ENCODE peak calls at places on chromosomes 2 and 18, in four cellular contexts. H, E, C and U are unnamed samples. For H3K27me3, the result is how much of the 10 kb centered on the place peaks cover.

GRCh38 chr2:101718993-101719571 is 21.6 kb downstream of the MAP4K4 start:
- DNase-seq in C (no peak), H (no peak), E (no peak), U (no peak)

GRCh38 chr2:23411752-23412431 is 26.9 kb downstream of the KLHL29 start:
- DNase-seq in H (peak), E (no peak), C (no peak), U (no peak)

GRCh38 chr2:169562519-169562918 is 11.1 kb downstream of the FASTKD1 start:
- DNase-seq in E (no peak), H (no peak), C (no peak), U (no peak)

GRCh38 chr2:170820647-170821630 is 4.3 kb downstream of the GAD1 start:
- DNase-seq in H (no peak), C (no peak), E (no peak), U (peak)

GRCh38 chr2:14633031-14633430 is 514 bp downstream of the LRATD1 start:
- DNase-seq in E (no peak), H (no peak), C (no peak), U (no peak)

GRCh38 chr2:236833501-236834186 is 252.0 kb upstream of the COPS8 start:
- DNase-seq in E (no peak), H (peak), C (no peak), U (no peak)

GRCh38 chr2:95208101-95208500 is 780 bp downstream of the ZNF892 start:
- DNase-seq in H (no peak), C (no peak), E (no peak), U (no peak)

GRCh38 chr2:220075835-220076234 is 448.4 kb downstream of the SLC4A3 start:
- DNase-seq in E (no peak), C (no peak), H (peak), U (no peak)

GRCh38 chr18:63999871-64000270 is 30.0 kb downstream of the SERPINB8 start:
- DNase-seq in C (no peak), E (no peak), H (no peak), U (no peak)

GRCh38 chr2:134306521-134306920 is 52.6 kb downstream of the MGAT5 start:
- DNase-seq in H (no peak), C (no peak), E (no peak), U (no peak)

GRCh38 chr2:197869501-197870111 is 65.2 kb downstream of the PLCL1 start:
- DNase-seq in H (peak), E (no peak), C (no peak), U (no peak)

GRCh38 chr2:31688282-31688681 is 107.5 kb upstream of the SRD5A2 start:
- DNase-seq in E (no peak), H (peak), C (no peak), U (peak)

GRCh38 chr2:168662651-168663208 is 139.7 kb upstream of the NOSTRIN start:
- DNase-seq in C (no peak), H (no peak), E (no peak), U (no peak)

GRCh38 chr2:20608666-20609348 is 42.1 kb downstream of the HS1BP3 start:
- DNase-seq in E (peak), C (peak), H (no peak), U (no peak)

GRCh38 chr18:79245517-79246001 is 150.2 kb upstream of the NFATC1 start:
- DNase-seq in E (no peak), H (no peak), C (peak), U (no peak)

GRCh38 chr2:239882335-239882734 is 142.8 kb downstream of the NDUFA10 start:
- DNase-seq in C (no peak), E (no peak), H (peak), U (peak)

GRCh38 chr18:34153711-34154110 is 71.0 kb downstream of the NOL4 start:
- DNase-seq in C (no peak), E (no peak), H (peak), U (peak)

GRCh38 chr2:38045811-38046210 is 30.1 kb downstream of the CYP1B1 start:
- DNase-seq in C (no peak), E (no peak), H (no peak), U (no peak)

GRCh38 chr18:39653221-39653620 is 2087.6 kb upstream of the CELF4 start:
- DNase-seq in E (no peak), C (no peak), H (no peak), U (no peak)

GRCh38 chr2:153873062-153874048 is 1.6 kb downstream of the GALNT13 start:
- DNase-seq in H (no peak), E (no peak), C (peak), U (no peak)

GRCh38 chr18:22689711-22690110 is 243.4 kb upstream of the RBBP8 start:
- DNase-seq in E (no peak), H (peak), C (no peak), U (no peak)

GRCh38 chr18:76494541-76495403 is at the start of gene ZNF516:
- DNase-seq in E (no peak), H (peak), C (no peak), U (peak)

GRCh38 chr2:179272406-179273192 is 8.0 kb upstream of the SESTD1 start:
- DNase-seq in H (peak), C (no peak), E (no peak), U (no peak)

GRCh38 chr2:58156780-58157179 is 84.3 kb downstream of the FANCL start:
- DNase-seq in H (no peak), E (no peak), C (no peak), U (no peak)

GRCh38 chr2:107633580-107634147 is 193.0 kb upstream of the RGPD4 start:
- DNase-seq in E (no peak), C (no peak), H (peak), U (peak)

GRCh38 chr2:69911985-69912563 is 2.8 kb upstream of the MXD1 start:
- DNase-seq in C (no peak), E (no peak), H (peak), U (peak)

GRCh38 chr2:25375989-25376545 is 34.3 kb upstream of the DNMT3A start:
- DNase-seq in H (no peak), E (no peak), C (no peak), U (no peak)

GRCh38 chr2:155099784-155100183 is 401.3 kb downstream of the KCNJ3 start:
- DNase-seq in C (peak), E (no peak), H (no peak), U (no peak)

GRCh38 chr18:292271-292670 is 24.4 kb upstream of the THOC1 start:
- DNase-seq in E (no peak), C (no peak), H (peak), U (peak)

GRCh38 chr2:46492301-46492700 is 12.9 kb downstream of the TMEM247 start:
- DNase-seq in E (no peak), H (no peak), C (no peak), U (no peak)

GRCh38 chr2:241091734-241092445 is 10.2 kb downstream of the MTERF4 start:
- DNase-seq in H (no peak), E (no peak), C (no peak), U (no peak)

GRCh38 chr2:3738454-3738853 is 35.1 kb downstream of the DCDC2C start:
- DNase-seq in H (peak), E (no peak), C (no peak), U (peak)

DNA sequence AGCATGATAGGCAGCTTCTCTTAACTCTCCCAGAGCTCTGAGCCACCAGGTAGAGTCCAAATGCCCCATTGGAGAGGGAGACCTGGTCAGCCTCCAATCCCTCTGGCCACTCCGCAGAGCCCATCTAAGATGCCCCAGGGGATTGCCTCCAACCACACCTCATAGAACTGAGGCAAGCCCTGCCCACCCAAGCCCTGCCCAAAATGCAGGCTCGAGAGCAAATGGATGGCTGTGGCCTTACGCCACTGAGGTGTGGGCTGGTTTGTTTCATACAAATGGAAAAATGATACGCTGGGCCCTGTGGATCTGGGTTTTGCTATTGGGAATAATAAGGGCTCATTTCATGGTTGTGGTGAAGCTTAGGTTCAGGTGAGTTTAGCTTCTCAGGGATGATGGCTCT is 3.0 kb upstream of the TFCP2L1 start:
- DNase-seq in E (no peak), H (no peak), C (no peak), U (no peak)
- H3K27me3 ChIP-seq in E (under half), H (under half), C (under half), U (under half)

DNA sequence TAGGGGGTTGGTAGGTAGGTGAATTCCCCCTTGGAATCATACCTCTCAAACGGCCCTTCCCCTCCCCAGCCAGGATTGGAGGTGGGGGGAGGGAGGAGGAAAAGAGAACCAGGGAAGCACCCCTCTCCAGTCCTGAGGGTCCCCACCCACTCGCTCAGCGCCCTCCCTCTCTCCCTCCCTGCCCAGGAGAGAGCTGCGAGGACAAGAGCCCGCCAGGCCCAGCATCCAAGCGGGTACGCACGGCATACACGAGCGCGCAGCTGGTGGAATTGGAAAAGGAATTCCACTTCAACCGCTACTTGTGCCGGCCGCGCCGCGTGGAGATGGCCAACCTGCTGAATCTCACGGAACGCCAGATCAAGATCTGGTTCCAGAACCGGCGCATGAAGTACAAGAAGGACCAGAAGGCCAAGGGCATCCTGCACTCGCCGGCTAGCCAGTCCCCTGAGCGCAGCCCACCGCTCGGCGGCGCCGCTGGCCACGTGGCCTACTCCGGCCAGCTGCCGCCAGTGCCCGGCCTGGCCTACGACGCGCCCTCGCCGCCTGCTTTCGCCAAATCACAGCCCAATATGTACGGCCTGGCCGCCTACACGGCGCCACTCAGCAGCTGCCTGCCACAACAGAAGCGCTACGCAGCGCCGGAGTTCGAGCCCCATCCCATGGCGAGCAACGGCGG is 14.4 kb downstream of the HOXD3 start:
- DNase-seq in E (no peak), H (no peak), C (no peak), U (no peak)
- H3K27me3 ChIP-seq in E (half or more), H (half or more), C (under half), U (under half)

DNA sequence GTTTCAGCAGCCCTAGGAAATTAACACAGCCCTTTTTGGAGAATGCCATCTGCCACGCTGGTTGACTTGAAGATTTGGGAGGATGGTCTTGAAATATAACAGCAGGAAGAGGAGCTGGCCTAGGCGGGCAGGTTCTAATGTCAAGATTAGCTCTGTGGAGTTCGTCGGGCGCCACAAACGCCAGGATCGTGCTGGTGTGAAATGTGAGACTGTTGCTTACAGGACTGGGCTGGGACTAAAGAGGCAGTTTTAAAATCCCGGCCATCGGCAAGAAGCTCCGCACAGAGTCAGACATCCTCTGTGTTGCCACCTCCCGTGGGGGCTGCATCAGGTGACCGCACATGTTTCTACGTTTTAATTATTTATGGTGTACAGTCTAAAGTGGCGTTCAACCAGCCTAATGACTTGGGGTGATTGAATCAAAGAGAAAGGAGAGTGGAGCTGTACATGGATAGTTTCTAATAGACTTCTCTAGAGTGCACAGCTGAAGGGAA is 99.4 kb upstream of the BCL11A start:
- DNase-seq in C (no peak), H (no peak), E (no peak), U (no peak)
- H3K27me3 ChIP-seq in C (under half), H (under half), E (under half), U (under half)

DNA sequence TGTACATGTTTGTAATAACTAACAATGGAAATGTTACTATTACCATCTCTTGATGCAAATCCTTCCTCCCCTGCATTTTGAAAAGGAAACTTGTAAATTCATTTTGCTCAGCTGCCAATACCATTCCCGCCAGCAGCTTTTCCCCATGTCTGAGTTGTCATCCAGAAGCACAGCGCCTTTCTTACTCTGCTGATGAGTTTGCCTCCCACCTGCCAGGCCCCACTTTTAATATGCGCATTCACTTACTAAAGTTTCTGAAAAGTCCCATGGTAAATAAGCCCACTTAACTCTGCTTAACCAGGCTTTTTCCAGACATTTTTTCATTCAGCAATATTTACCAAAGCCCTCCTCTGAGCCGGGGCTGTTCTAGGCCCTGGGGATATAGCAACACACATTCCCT is 3.9 kb downstream of the CHST10 start:
- DNase-seq in E (no peak), C (no peak), H (no peak), U (no peak)
- H3K27me3 ChIP-seq in E (under half), C (under half), H (under half), U (under half)

GRCh38 chr2:73297586-73297985 is 4.2 kb upstream of the EGR4 start:
- DNase-seq in C (no peak), E (no peak), H (no peak), U (no peak)
- H3K27me3 ChIP-seq in C (under half), E (half or more), H (half or more), U (under half)